ENCODE peak calls at places on chromosomes 6 and 20, in ten cellular contexts. Z is tibial artery; T is body of pancreas; O is iPS DF 6.9; E is cardiac muscle cell; C is GM23338; R is naive thymus-derived CD4-positive, alpha-beta T cell; N is ovary; G is A549; K is effector memory CD4-positive, alpha-beta T cell. F is an unnamed sample.

GRCh38 chr20:57450419-57450818 is 59.2 kb downstream of the RBM38 start:
- DNase-seq in T (no peak), E (peak; percentile 73), Z (peak; percentile 80), C (no peak), R (peak; percentile 16), K (no peak), O (no peak), N (no peak), G (no peak), F (no peak)

GRCh38 chr20:39310363-39311037 is 348.4 kb downstream of the DHX35 start:
- DNase-seq in C (no peak), N (no peak), R (no peak), K (no peak), O (no peak), E (no peak), Z (no peak), T (no peak), G (no peak), F (no peak)

GRCh38 chr6:135280375-135281136 is 99.4 kb downstream of the MYB start:
- DNase-seq in G (no peak), O (no peak), Z (no peak), N (no peak), K (no peak), C (no peak), T (no peak), E (peak; percentile 82), R (no peak), F (no peak)

GRCh38 chr6:142784344-142784743 is 160.6 kb downstream of the HIVEP2 start:
- DNase-seq in G (no peak), R (peak; percentile 21), K (no peak), C (no peak), O (no peak), T (no peak), N (no peak), E (no peak), Z (no peak), F (no peak)

GRCh38 chr6:34791164-34791841 is 580 bp upstream of the BLTP3A start:
- DNase-seq in N (peak; percentile 46), C (peak; percentile 75), K (no peak), G (peak; percentile 49), R (peak; percentile 3), Z (peak; percentile 68), E (peak; percentile 23), T (peak; percentile 51), O (no peak), F (peak; percentile 69)

GRCh38 chr6:79267128-79267527 is 32.6 kb upstream of the HMGN3 start:
- DNase-seq in E (no peak), Z (no peak), C (no peak), R (no peak), G (no peak), T (no peak), N (no peak), O (no peak), K (no peak), F (no peak)

GRCh38 chr6:33981421-33981820 is 164.5 kb downstream of the GRM4 start:
- DNase-seq in Z (no peak), N (no peak), O (no peak), K (no peak), R (no peak), E (no peak), G (no peak), C (no peak), T (no peak), F (no peak)

GRCh38 chr6:167764713-167765479 is 61.8 kb upstream of the AFDN start:
- DNase-seq in C (no peak), K (no peak), Z (no peak), N (no peak), O (no peak), G (no peak), T (no peak), E (no peak), R (no peak), F (no peak)

GRCh38 chr6:157292202-157292601 is 31.1 kb downstream of the TMEM242 start:
- DNase-seq in N (no peak), E (no peak), K (no peak), Z (no peak), R (no peak), O (no peak), G (no peak), T (no peak), C (no peak), F (no peak)

GRCh38 chr6:161736796-161737292 is 463.0 kb upstream of the AGPAT4 start:
- DNase-seq in N (no peak), E (no peak), R (no peak), C (peak; percentile 16), O (no peak), G (no peak), K (no peak), Z (no peak), T (no peak), F (no peak)
- H3K27ac ChIP-seq in N (no peak overlapping the region), E (no peak overlapping the region), R (no peak overlapping the region), C (no peak overlapping the region), O (no peak overlapping the region), G (no peak overlapping the region), K (no peak overlapping the region), Z (no peak overlapping the region), T (no peak overlapping the region), F (no peak overlapping the region)

DNA sequence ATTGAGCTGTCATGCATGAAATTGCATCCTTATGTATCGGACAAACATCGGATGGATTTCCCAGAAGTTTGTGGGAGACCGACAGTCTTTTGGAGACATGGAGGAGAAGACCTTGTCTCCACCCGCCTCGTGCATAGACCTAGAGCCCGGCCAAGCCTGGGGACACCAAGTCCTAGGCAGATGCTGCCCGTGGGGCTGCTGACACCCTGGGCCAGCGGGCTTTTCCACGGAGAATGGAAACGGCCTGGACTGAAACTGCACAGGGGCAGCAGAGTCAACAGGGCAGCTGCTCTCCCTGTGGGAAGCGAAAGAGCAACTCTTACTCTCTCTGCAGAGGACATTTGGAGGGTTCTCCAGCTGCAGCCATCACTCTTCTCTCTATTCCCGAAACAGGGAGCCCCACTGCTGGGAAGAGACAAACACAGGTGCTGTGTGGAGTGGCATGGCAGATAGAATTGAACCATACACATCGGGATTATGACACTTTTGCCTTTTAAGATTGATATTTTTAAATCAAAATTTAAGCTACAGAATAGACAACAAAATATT is 401.2 kb downstream of the THBS2 start:
- DNase-seq in O (no peak), C (no peak), R (no peak), T (no peak), E (no peak), N (no peak), Z (no peak), G (no peak), K (no peak), F (no peak)
- H3K4me3 ChIP-seq in O (no peak overlapping the region), C (no peak overlapping the region), R (no peak overlapping the region), T (no peak overlapping the region), E (no peak overlapping the region), N (peak overlapping the region; percentile 1), Z (peak overlapping the region; percentile 40), G (no peak overlapping the region), K (no peak overlapping the region), F (no peak overlapping the region)

GRCh38 chr6:158867381-158868121 is 48.4 kb upstream of the EZR start:
- DNase-seq in G (peak; percentile 56), Z (no peak), C (no peak), T (no peak), N (no peak), R (no peak), E (no peak), O (no peak), K (no peak), F (peak; percentile 21)

GRCh38 chr6:158868122-158868480 is 48.9 kb upstream of the EZR start:
- DNase-seq in T (no peak), E (no peak), Z (no peak), C (no peak), G (no peak), N (no peak), O (no peak), R (no peak), K (no peak), F (no peak)

GRCh38 chr6:158869010-158869603 is 49.9 kb upstream of the EZR start:
- DNase-seq in O (no peak), E (no peak), R (no peak), K (no peak), N (no peak), T (no peak), Z (no peak), C (peak; percentile 86), G (peak; percentile 92), F (no peak)

GRCh38 chr6:158869604-158870417 is 50.6 kb upstream of the EZR start:
- DNase-seq in N (peak; percentile 90), G (peak; percentile 97), Z (peak; percentile 86), C (peak; percentile 97), O (no peak), E (peak; percentile 90), R (peak; percentile 99), T (peak; percentile 96), K (peak; percentile 95), F (peak; percentile 97)

DNA sequence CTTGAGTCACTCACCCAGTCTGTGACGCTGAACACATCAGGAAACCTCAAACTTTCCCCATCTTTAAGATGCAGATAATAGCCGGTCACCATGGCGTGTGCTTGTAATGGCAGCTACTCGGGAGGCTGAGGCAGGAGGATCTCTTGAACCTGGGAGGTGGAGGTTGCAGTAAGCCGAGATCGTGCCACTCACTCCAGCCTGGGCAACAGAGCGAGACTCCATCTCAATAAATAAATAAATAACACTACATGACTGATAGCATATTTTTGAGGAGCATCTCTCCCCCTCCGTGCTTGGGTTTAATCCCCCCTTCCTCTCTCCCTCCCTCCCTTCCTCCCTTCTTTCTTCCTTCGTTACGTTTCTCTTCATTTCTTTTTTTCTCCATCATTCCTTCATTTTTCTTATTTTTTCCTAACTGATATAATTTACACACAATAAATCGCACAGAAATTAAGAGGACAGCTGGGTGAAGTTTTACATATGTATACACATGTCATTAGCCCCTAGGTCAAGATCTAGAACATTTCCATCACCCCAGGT is 51.3 kb upstream of the EZR start:
- DNase-seq in N (no peak), T (no peak), O (no peak), K (peak; percentile 60), C (no peak), E (no peak), R (no peak), Z (no peak), G (no peak), F (no peak)
- H3K27ac ChIP-seq in N (peak overlapping the region; percentile 75), T (peak overlapping the region; percentile 99), O (no peak overlapping the region), K (peak overlapping the region; percentile 99), C (peak overlapping the region; percentile 99), E (no peak overlapping the region), R (peak overlapping the region; percentile 98), Z (peak overlapping the region; percentile 69), G (peak overlapping the region; percentile 98), F (peak overlapping the region; percentile 99)

GRCh38 chr20:37526238-37526838 is 1.3 kb downstream of the BLCAP start:
- DNase-seq in Z (peak; percentile 65), K (no peak), C (peak; percentile 93), E (peak; percentile 80), O (no peak), G (no peak), N (no peak), T (no peak), R (peak; percentile 5), F (peak; percentile 64)

GRCh38 chr20:37524221-37524700 is 3.2 kb downstream of the NNAT start:
- DNase-seq in R (no peak), N (no peak), E (no peak), T (no peak), K (no peak), C (no peak), G (no peak), Z (peak; percentile 32), O (no peak), F (peak; percentile 80)

GRCh38 chr20:37524859-37525708 is 2.6 kb downstream of the BLCAP start:
- DNase-seq in G (no peak), C (no peak), Z (no peak), K (no peak), O (no peak), N (no peak), T (no peak), E (peak; percentile 39), R (no peak), F (peak; percentile 43)

GRCh38 chr20:37526839-37527637 is 638 bp downstream of the BLCAP start:
- DNase-seq in T (no peak), N (no peak), C (peak; percentile 63), R (no peak), E (peak; percentile 54), O (no peak), Z (peak; percentile 48), K (no peak), G (peak; percentile 22), F (peak; percentile 50)

GRCh38 chr20:37525810-37526209 is 1.9 kb downstream of the BLCAP start:
- DNase-seq in O (no peak), E (no peak), K (no peak), C (no peak), T (no peak), G (no peak), N (no peak), Z (no peak), R (no peak), F (no peak)
- H3K4me3 ChIP-seq in O (no peak overlapping the region), E (peak overlapping the region; percentile 79), K (no peak overlapping the region), C (peak overlapping the region; percentile 84), T (no peak overlapping the region), G (no peak overlapping the region), N (no peak overlapping the region), Z (peak overlapping the region; percentile 100), R (no peak overlapping the region), F (peak overlapping the region; percentile 55)